ENCODE peak calls at places on chromosomes 16 and 17, in six cellular contexts. One of them, this sample, is unnamed.

GRCh38 chr17:17119533-17119932 is 77.3 kb downstream of the MPRIP start:
- DNase-seq in skeletal muscle cell: peak; percentile 10
- DNase-seq in HT-29: no peak
- DNase-seq in mesothelial cell of epicardium: no peak
- DNase-seq in HFFc6: peak; percentile 46
- DNase-seq in EL: peak; percentile 70
- DNase-seq in this sample: peak; percentile 64

GRCh38 chr17:61072648-61073047 is 327.0 kb upstream of the TBX2 start:
- DNase-seq in HT-29: no peak
- DNase-seq in mesothelial cell of epicardium: no peak
- DNase-seq in skeletal muscle cell: no peak
- DNase-seq in HFFc6: no peak
- DNase-seq in EL: peak; percentile 16
- DNase-seq in this sample: no peak

GRCh38 chr17:34076743-34077631 is 178.1 kb upstream of the CCL2 start:
- DNase-seq in HFFc6: no peak
- DNase-seq in EL: no peak
- DNase-seq in HT-29: no peak
- DNase-seq in skeletal muscle cell: no peak
- DNase-seq in mesothelial cell of epicardium: no peak
- DNase-seq in this sample: no peak

GRCh38 chr16:89307421-89307805 is 89.9 kb downstream of the ZNF778 start:
- DNase-seq in EL: no peak
- DNase-seq in HFFc6: no peak
- DNase-seq in skeletal muscle cell: no peak
- DNase-seq in HT-29: no peak
- DNase-seq in mesothelial cell of epicardium: no peak
- DNase-seq in this sample: no peak

GRCh38 chr17:16107165-16107770 is 107.6 kb downstream of the TTC19 start:
- DNase-seq in HFFc6: no peak
- DNase-seq in mesothelial cell of epicardium: no peak
- DNase-seq in skeletal muscle cell: no peak
- DNase-seq in HT-29: no peak
- DNase-seq in EL: no peak
- DNase-seq in this sample: no peak

GRCh38 chr17:16215965-16216316 is 607 bp upstream of the NCOR1 start:
- DNase-seq in HT-29: peak; percentile 61
- DNase-seq in skeletal muscle cell: no peak
- DNase-seq in HFFc6: no peak
- DNase-seq in mesothelial cell of epicardium: no peak
- DNase-seq in EL: no peak
- DNase-seq in this sample: no peak

GRCh38 chr16:58464916-58465731 is 34.8 kb upstream of the NDRG4 start:
- DNase-seq in HFFc6: no peak
- DNase-seq in HT-29: no peak
- DNase-seq in mesothelial cell of epicardium: no peak
- DNase-seq in skeletal muscle cell: no peak
- DNase-seq in EL: no peak
- DNase-seq in this sample: no peak

GRCh38 chr17:34781571-34782108 is 179.6 kb downstream of the CCT6B start:
- DNase-seq in HT-29: no peak
- DNase-seq in HFFc6: peak; percentile 4
- DNase-seq in skeletal muscle cell: no peak
- DNase-seq in EL: peak; percentile 89
- DNase-seq in mesothelial cell of epicardium: no peak
- DNase-seq in this sample: no peak

GRCh38 chr17:74972973-74973328 is 392 bp upstream of the HID1 start:
- DNase-seq in HFFc6: no peak
- DNase-seq in HT-29: no peak
- DNase-seq in EL: no peak
- DNase-seq in mesothelial cell of epicardium: no peak
- DNase-seq in skeletal muscle cell: no peak
- DNase-seq in this sample: no peak

GRCh38 chr16:65314246-65315003 is 192.6 kb upstream of the CDH11 start:
- DNase-seq in EL: peak; percentile 79
- DNase-seq in skeletal muscle cell: no peak
- DNase-seq in HT-29: no peak
- DNase-seq in mesothelial cell of epicardium: no peak
- DNase-seq in HFFc6: peak; percentile 61
- DNase-seq in this sample: no peak

GRCh38 chr16:3542601-3543373 is 34.4 kb downstream of the NLRC3 start:
- DNase-seq in EL: no peak
- DNase-seq in skeletal muscle cell: no peak
- DNase-seq in mesothelial cell of epicardium: no peak
- DNase-seq in HT-29: no peak
- DNase-seq in HFFc6: no peak
- DNase-seq in this sample: no peak

This sample was measured in mammary epithelial cell.